ENCODE peak calls at places on chromosomes 2 and 18, in four cellular contexts. U is left ventricle myocardium inferior, E is pancreas, G is brain microvascular endothelial cell. K is an unnamed sample.

GRCh38 chr2:63834401-63834800 is 7.3 kb upstream of the UGP2 start:
- DNase-seq in E (no peak), U (no peak), G (no peak), K (no peak)

GRCh38 chr2:61272421-61273070 is 110.6 kb downstream of the C2orf74 start:
- DNase-seq in E (no peak), U (no peak), G (no peak), K (peak; percentile 27)

GRCh38 chr18:12291161-12291560 is 16.9 kb upstream of the TUBB6 start:
- DNase-seq in G (no peak), U (no peak), E (no peak), K (no peak)

GRCh38 chr2:42429352-42429751 is 64.4 kb downstream of the KCNG3 start:
- DNase-seq in E (no peak), U (no peak), G (no peak), K (no peak)

GRCh38 chr2:214481204-214481603 is 70.3 kb downstream of the VWC2L start:
- DNase-seq in G (peak; percentile 67), U (no peak), E (no peak), K (peak; percentile 13)

GRCh38 chr18:79706006-79706405 is 26.4 kb downstream of the CTDP1 start:
- DNase-seq in U (peak; percentile 2), G (no peak), E (no peak), K (no peak)

GRCh38 chr2:212030709-212031108 is 507.9 kb downstream of the ERBB4 start:
- DNase-seq in G (no peak), E (no peak), U (no peak), K (no peak)

GRCh38 chr2:9178110-9178904 is 28.3 kb upstream of the ASAP2 start:
- DNase-seq in G (peak; percentile 39), E (no peak), U (no peak), K (no peak)

GRCh38 chr18:72640552-72640951 is 96.4 kb upstream of the CBLN2 start:
- DNase-seq in E (no peak), G (no peak), U (no peak), K (no peak)

GRCh38 chr18:41378628-41379027 is 576.4 kb upstream of the PIK3C3 start:
- DNase-seq in G (peak; percentile 31), U (no peak), E (no peak), K (peak; percentile 3)

GRCh38 chr2:9205481-9205880 is 1.1 kb upstream of the ASAP2 start:
- DNase-seq in E (no peak), G (no peak), U (no peak), K (no peak)

GRCh38 chr2:174613545-174613944 is 15.9 kb upstream of the WIPF1 start:
- DNase-seq in U (no peak), E (no peak), G (no peak), K (no peak)

GRCh38 chr2:126187665-126188064 is 468.3 kb upstream of the GYPC start:
- DNase-seq in G (peak; percentile 15), E (no peak), U (no peak), K (no peak)

GRCh38 chr2:43057026-43057741 is 169.2 kb downstream of the ZFP36L2 start:
- DNase-seq in E (peak; percentile 76), G (no peak), U (peak; percentile 68), K (no peak)

GRCh38 chr2:200585730-200586643 is at the start of gene AOX1:
- DNase-seq in E (peak; percentile 79), U (peak; percentile 46), G (peak; percentile 18), K (peak; percentile 59)

GRCh38 chr2:178205853-178206516 is 11.7 kb downstream of the OSBPL6 start:
- DNase-seq in U (no peak), G (peak; percentile 65), E (no peak), K (peak; percentile 68)

GRCh38 chr2:240165638-240166037 is 25.2 kb upstream of the OTOS start:
- DNase-seq in G (no peak), U (no peak), E (no peak), K (no peak)

GRCh38 chr2:31901900-31902299 is 108.9 kb downstream of the MEMO1 start:
- DNase-seq in E (no peak), U (no peak), G (no peak), K (no peak)

GRCh38 chr2:85753035-85753524 is 711 bp upstream of the ATOH8 start:
- DNase-seq in U (no peak), E (no peak), G (no peak), K (peak; percentile 32)

GRCh38 chr2:203261326-203262159 is 22.7 kb downstream of the CYP20A1 start:
- DNase-seq in E (no peak), G (no peak), U (no peak), K (no peak)

GRCh38 chr18:6022089-6022444 is 126.7 kb upstream of the TMEM200C start:
- DNase-seq in U (no peak), G (no peak), E (no peak), K (no peak)

GRCh38 chr2:50859110-50859509 is 172.8 kb downstream of the NRXN1 start:
- DNase-seq in G (no peak), U (no peak), E (no peak), K (no peak)

GRCh38 chr2:25521665-25522387 is 151.6 kb downstream of the DTNB start:
- DNase-seq in U (no peak), G (peak; percentile 55), E (no peak), K (peak; percentile 72)

GRCh38 chr2:7841751-7842150 is 840.1 kb upstream of the ID2 start:
- DNase-seq in E (no peak), U (no peak), G (no peak), K (peak; percentile 18)

GRCh38 chr18:79952457-79952995 is 1.1 kb upstream of the SLC66A2 start:
- DNase-seq in E (no peak), G (no peak), U (no peak), K (no peak)

GRCh38 chr2:158969717-158970521 is 1.5 kb downstream of the TANC1 start:
- DNase-seq in E (peak; percentile 56), G (no peak), U (peak; percentile 48), K (peak; percentile 34)

GRCh38 chr18:14179306-14179705 is 47.1 kb upstream of the ZNF519 start:
- DNase-seq in E (no peak), U (no peak), G (no peak), K (no peak)

GRCh38 chr2:112031473-112031872 is 23.6 kb upstream of the TMEM87B start:
- DNase-seq in E (no peak), U (no peak), G (no peak), K (no peak)

GRCh38 chr2:113896791-113897190 is 6.9 kb downstream of the ACTR3 start:
- DNase-seq in G (no peak), U (no peak), E (no peak), K (no peak)

GRCh38 chr2:43609304-43609883 is 13.6 kb upstream of the THADA start:
- DNase-seq in E (no peak), U (no peak), G (peak; percentile 55), K (peak; percentile 30)

GRCh38 chr2:109284816-109285215 is 155.8 kb downstream of the SH3RF3 start:
- DNase-seq in U (peak; percentile 69), G (no peak), E (no peak), K (no peak)

GRCh38 chr2:85769236-85769986 is 15.6 kb downstream of the ATOH8 start:
- DNase-seq in G (no peak), U (no peak), E (peak; percentile 36), K (no peak)

GRCh38 chr2:101406867-101407266 is 19.6 kb upstream of the CREG2 start:
- DNase-seq in G (peak; percentile 88), U (no peak), E (no peak), K (peak; percentile 89)

GRCh38 chr2:9010866-9011265 is 7.4 kb upstream of the MBOAT2 start:
- DNase-seq in U (no peak), G (peak; percentile 13), E (no peak), K (peak; percentile 39)

GRCh38 chr2:11669454-11670291 is at the start of gene NTSR2:
- DNase-seq in G (peak; percentile 24), E (peak; percentile 77), U (peak; percentile 59), K (no peak)

GRCh38 chr2:145919507-145919906 is 1399.6 kb upstream of the ZEB2 start:
- DNase-seq in G (no peak), U (no peak), E (no peak), K (peak; percentile 1)

GRCh38 chr18:74963820-74964446 is 245.0 kb downstream of the PTGR3 start:
- DNase-seq in G (peak; percentile 55), U (no peak), E (no peak), K (peak; percentile 33)
- TF ChIP-seq CTCF in G (peak; percentile 69), U (peak; percentile 59), E (no peak), K (peak; percentile 76)

DNA sequence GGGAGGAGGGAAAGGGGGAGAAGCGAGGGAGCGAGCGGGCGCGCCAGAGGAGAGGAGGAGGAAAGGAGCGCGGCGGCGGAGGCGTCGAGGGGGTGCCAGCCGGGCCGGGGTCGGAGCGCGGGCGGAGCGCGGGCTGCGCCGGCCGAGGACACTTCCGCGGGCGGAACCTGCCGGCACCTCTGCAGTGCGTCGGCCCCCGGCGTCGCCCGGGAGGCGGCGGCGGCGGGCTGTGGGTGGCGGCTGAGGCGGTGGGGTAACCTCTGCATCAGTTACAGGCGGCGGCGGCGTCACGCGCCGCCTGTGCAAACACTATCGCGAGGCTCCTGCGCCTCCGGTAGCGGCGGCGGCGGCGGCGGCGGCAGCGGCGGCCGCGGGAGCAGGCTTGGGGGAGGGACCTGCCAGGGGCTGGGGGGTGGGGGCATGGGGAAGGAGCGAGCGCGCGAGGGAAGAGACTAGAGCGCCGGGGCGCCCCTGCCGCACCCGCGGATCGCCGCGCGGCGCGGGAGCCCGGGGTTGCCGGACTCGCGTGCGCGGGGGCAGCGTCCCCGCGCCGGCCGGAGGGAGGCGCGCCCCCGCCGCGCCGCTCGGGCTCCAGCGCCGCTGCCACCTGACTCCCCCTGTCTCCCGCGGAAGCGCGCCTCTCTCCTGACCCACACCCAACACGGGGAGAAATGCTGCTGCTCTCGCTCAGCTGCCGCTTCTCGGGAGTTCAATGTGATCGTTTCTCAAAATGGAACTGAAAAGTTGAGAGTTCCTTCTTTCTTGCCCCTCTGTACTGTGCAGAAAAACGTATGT is at the start of gene TLK1:
- DNase-seq in U (peak; percentile 70), E (peak; percentile 81), G (peak; percentile 41), K (peak; percentile 61)
- TF ChIP-seq CTCF in U (no peak), E (no peak), G (peak; percentile 8), K (no peak)

DNA sequence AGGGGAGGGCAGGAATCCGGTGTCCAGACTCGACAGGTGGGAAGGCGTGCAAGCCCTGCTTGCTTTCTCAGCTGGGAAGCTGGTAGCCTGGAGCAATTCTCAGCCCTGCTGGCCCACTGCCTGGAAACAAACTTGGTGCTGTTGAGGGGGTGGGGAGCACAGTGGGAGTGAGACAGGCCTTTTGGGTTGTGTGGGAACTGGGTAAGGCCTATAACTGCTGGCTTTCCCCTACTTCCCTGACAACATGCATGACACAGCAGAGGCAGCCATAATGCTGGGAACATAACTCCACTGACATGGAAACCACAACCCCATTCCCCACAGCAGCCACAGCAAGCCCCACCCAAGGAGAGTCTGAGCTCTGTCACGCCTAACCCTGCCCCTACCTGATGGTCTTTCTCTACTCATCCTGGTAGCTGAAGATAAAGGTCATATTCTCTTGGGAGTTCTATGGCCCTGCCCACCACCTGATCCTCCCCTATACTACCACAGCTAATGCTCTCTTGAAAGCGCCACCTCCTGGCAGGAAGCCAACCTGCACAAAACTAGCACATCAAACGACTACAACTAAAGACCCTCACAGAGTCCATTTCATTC is 122.9 kb upstream of the ACVR1C start:
- DNase-seq in G (peak; percentile 36), U (no peak), E (peak; percentile 68), K (no peak)
- TF ChIP-seq CTCF in G (peak; percentile 46), U (no peak), E (no peak), K (peak; percentile 17)

DNA sequence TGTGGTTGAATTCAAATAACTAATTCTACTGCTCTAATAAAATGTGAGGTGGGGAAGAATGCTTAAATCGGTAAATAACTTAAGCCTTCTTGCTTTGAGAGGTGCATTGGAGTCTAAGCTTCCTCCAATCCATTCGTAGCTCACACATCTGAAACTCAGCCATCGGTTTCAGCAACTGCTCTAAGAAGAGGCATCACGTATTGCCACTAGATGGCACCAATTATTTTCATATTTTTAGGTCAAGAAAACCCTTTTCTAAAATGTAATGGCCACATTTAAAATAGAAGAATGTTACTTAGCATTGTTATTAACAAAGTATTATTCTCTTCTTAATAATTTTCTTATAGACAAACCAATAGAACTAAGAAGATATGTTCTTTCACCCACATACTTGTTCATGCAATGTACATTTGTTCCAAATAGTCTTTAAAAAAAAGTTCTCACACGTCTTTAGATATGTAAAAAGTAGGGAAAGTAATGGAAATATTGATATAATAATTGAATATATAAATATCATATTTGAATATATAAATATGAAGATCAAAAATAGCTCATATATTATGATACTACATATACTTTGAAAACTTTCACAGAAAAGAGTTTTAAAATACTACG is 229.8 kb downstream of the CCDC178 start:
- DNase-seq in E (no peak), U (no peak), G (peak; percentile 20), K (peak; percentile 19)
- TF ChIP-seq CTCF in E (no peak), U (peak; percentile 52), G (peak; percentile 74), K (peak; percentile 76)